ENCODE peak calls at places on chromosomes 12 and 14, in five cellular contexts. O is GM23248, Q is SK-N-SH, C is Karpas-422, A is neuronal stem cell. P is an unnamed sample.

GRCh38 chr12:96239711-96240234 is 45.6 kb downstream of the ELK3 start:
- DNase-seq in O (peak; percentile 69), Q (peak; percentile 91), C (no peak), A (no peak), P (peak; percentile 46)

GRCh38 chr12:12551115-12551514 is 11.5 kb downstream of the DUSP16 start:
- DNase-seq in O (no peak), Q (no peak), C (peak; percentile 57), A (no peak), P (no peak)

GRCh38 chr12:81639196-81639595 is 120.0 kb downstream of the PPFIA2 start:
- DNase-seq in O (peak; percentile 4), Q (no peak), C (no peak), A (no peak), P (peak; percentile 26)

GRCh38 chr12:13124661-13125505 is 21.4 kb upstream of the GSG1 start:
- DNase-seq in O (peak; percentile 50), Q (no peak), C (no peak), A (no peak), P (peak; percentile 56)

GRCh38 chr14:35138585-35138984 is 16.2 kb downstream of the PRORP start:
- DNase-seq in O (no peak), Q (no peak), C (no peak), A (no peak), P (no peak)

GRCh38 chr12:18824287-18824686 is 86.4 kb downstream of the CAPZA3 start:
- DNase-seq in O (no peak), Q (no peak), C (no peak), A (no peak), P (no peak)

GRCh38 chr12:59087077-59087673 is 166.9 kb upstream of the LRIG3 start:
- DNase-seq in O (peak; percentile 54), Q (peak; percentile 13), C (no peak), A (no peak), P (peak; percentile 68)

GRCh38 chr12:2017724-2018337 is 13.6 kb upstream of the DCP1B start:
- DNase-seq in O (peak; percentile 20), Q (no peak), C (no peak), A (no peak), P (no peak)

GRCh38 chr12:113931517-113931916 is 34.6 kb downstream of the RBM19 start:
- DNase-seq in O (no peak), Q (no peak), C (no peak), A (no peak), P (no peak)

GRCh38 chr14:92121207-92121669 is 268 bp downstream of the NDUFB1 start:
- DNase-seq in O (peak; percentile 71), Q (no peak), C (peak; percentile 72), A (peak; percentile 20), P (peak; percentile 74)

GRCh38 chr12:109464642-109465351 is 12.3 kb downstream of the KCTD10 start:
- DNase-seq in O (peak; percentile 44), Q (no peak), C (no peak), A (no peak), P (peak; percentile 50)

GRCh38 chr12:54383041-54383609 is 1.4 kb downstream of the ZNF385A start:
- DNase-seq in O (peak; percentile 98), Q (no peak), C (no peak), A (no peak), P (peak; percentile 63)

GRCh38 chr14:93337143-93337753 is 4.4 kb upstream of the BTBD7 start:
- DNase-seq in O (no peak), Q (no peak), C (no peak), A (no peak), P (no peak)

GRCh38 chr12:127257366-127257935 is 1009.5 kb upstream of the TMEM132C start:
- DNase-seq in O (peak; percentile 80), Q (no peak), C (no peak), A (no peak), P (peak; percentile 37)

GRCh38 chr14:104875811-104876210 is 10.7 kb downstream of the CEP170B start:
- DNase-seq in O (no peak), Q (no peak), C (no peak), A (no peak), P (no peak)

GRCh38 chr12:40717576-40717975 is 25.3 kb downstream of the CNTN1 start:
- DNase-seq in O (no peak), Q (no peak), C (no peak), A (no peak), P (no peak)

GRCh38 chr14:74085047-74085637 is 386 bp downstream of the LIN52 start:
- DNase-seq in O (peak; percentile 80), Q (peak; percentile 44), C (peak; percentile 81), A (peak; percentile 35), P (peak; percentile 71)

GRCh38 chr14:74219277-74219676 is 20.0 kb upstream of the VSX2 start:
- DNase-seq in O (no peak), Q (no peak), C (no peak), A (no peak), P (no peak)

GRCh38 chr12:13024151-13024946 is 19.8 kb upstream of the FAM234B start:
- DNase-seq in O (peak; percentile 90), Q (no peak), C (peak; percentile 21), A (no peak), P (peak; percentile 89)

DNA sequence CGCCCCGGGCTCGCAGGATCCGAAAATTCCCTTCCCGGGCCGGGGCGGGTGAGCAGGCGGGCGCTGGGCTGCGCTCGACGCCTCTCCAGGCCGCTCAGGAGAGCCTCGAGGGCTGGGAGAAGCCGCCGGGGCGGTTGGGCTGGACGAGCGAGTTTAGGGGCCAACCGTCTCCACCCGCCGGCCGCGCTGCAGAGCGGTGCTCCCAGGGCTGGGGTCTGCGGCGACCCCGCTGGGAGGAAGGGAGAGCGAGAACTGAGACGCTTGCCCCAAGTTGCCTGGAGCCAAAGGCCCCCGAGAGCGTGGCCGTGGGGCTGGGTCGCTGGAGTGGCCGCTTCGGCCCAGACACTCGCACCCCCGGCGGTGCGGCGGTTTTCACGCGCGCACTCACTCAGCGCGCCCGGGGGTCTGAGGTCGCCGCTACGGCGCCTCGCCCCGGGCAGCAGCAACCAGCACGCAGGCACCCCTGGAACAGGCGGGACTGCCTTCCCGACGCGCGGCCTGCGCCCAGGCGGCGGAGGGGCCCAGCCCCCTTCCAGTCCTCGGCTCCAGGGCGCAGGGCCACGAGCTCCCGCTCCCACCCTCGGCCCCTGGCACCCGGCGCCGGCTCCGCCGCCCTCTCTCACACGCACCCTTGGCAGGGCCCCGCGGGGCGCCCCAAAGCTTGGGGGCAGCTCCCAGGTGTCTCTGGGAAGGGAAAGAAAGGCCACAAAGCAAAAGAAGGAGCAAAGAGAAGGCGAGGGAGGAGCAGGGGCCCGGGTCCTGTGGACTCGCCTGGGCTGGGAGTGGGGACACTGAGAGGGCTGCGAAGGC is 586 bp upstream of the EFS start:
- DNase-seq in O (peak; percentile 46), Q (peak; percentile 81), C (no peak), A (peak; percentile 29), P (peak; percentile 62)
- H3K4me3 ChIP-seq in O (peak overlapping the region; percentile 85), Q (peak overlapping the region; percentile 43), C (no peak overlapping the region), A (peak overlapping the region; percentile 94), P (peak overlapping the region; percentile 48)

GRCh38 chr14:64761441-64762043 is 57.3 kb downstream of the PLEKHG3 start:
- DNase-seq in O (peak; percentile 43), Q (no peak), C (peak; percentile 51), A (no peak), P (no peak)

GRCh38 chr14:64763089-64763782 is 59.0 kb downstream of the PLEKHG3 start:
- DNase-seq in O (no peak), Q (no peak), C (no peak), A (no peak), P (no peak)

GRCh38 chr14:64763801-64764511 is 59.7 kb downstream of the PLEKHG3 start:
- DNase-seq in O (peak; percentile 74), Q (peak; percentile 50), C (peak; percentile 61), A (no peak), P (peak; percentile 29)

GRCh38 chr14:64760916-64761315 is 56.7 kb downstream of the PLEKHG3 start:
- DNase-seq in O (no peak), Q (no peak), C (no peak), A (no peak), P (no peak)

DNA sequence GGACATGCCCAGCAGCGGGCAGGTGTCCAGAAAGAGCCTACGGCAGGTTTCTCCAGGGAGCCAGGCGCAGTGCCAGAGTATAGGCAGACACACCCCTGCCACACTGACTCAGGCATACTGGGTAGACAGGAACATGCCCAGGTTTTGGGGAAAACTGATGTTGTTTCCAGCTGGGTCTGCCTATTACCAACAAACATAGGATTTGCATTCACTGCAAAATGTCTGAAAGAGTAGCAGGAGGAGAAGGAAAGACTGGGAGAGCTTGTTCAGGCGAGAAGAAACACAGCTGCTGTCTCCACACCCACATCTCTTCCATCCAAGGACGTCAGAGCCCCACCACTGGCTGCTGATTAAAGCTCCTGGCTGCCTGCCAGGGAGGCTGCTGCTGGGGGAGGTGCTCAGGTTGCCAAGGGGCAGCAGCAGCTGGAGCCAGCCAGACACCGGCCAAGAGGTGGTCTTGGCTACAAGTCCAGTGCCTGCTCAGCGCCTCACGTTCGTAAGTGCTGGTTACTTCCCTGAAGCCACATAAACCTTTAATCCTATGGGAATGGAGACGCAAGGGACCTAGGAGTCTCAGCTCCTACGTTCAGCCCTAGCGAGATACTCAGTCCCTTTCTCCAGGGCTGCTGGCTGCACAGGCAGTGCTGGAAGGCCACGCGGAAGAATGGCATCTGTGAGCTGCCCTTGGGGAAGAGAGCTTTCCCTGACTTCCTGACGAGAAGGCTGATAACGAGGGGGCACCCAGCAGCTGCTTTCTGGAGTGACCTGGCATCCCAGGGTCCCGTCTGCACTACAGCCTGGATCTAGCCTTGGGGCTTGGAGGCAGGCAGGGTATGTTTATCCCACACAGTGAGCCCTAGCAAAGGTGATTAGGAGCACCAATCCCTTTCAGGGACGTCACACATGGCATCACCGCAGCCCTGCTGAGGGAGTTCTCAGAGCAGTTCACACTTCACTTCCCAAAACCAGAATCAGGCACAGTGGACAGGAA is 58.1 kb downstream of the PLEKHG3 start:
- DNase-seq in O (peak; percentile 86), Q (peak; percentile 87), C (peak; percentile 67), A (no peak), P (peak; percentile 77)
- H3K9ac ChIP-seq in O (peak overlapping the region; percentile 45), Q (no peak overlapping the region), C (no peak overlapping the region), A (no peak overlapping the region), P (no peak overlapping the region)

GRCh38 chr12:57112492-57113294 is 1.5 kb upstream of the STAT6 start:
- DNase-seq in O (no peak), Q (no peak), C (no peak), A (no peak), P (no peak)

GRCh38 chr12:57109207-57110160 is 1.7 kb downstream of the STAT6 start:
- DNase-seq in O (peak; percentile 14), Q (peak; percentile 3), C (no peak), A (no peak), P (no peak)

GRCh38 chr12:57107456-57107855 is 3.7 kb downstream of the STAT6 start:
- DNase-seq in O (peak; percentile 15), Q (no peak), C (no peak), A (no peak), P (no peak)

GRCh38 chr12:57110189-57111045 is 745 bp downstream of the STAT6 start:
- DNase-seq in O (peak; percentile 63), Q (peak; percentile 15), C (peak; percentile 85), A (no peak), P (peak; percentile 70)

GRCh38 chr12:57111046-57111698 is at the start of gene STAT6:
- DNase-seq in O (peak; percentile 92), Q (no peak), C (peak; percentile 96), A (no peak), P (peak; percentile 91)
- H3K4me3 ChIP-seq in O (peak within 1 kb of the TSS; percentile 83), Q (peak within 1 kb of the TSS; percentile 46), C (peak within 1 kb of the TSS; percentile 96), A (peak within 1 kb of the TSS; percentile 66), P (peak within 1 kb of the TSS; percentile 87)

GRCh38 chr14:21989090-21989489 is 315.5 kb upstream of the OR4E1 start:
- DNase-seq in O (no peak), Q (no peak), C (no peak), A (no peak), P (no peak)

GRCh38 chr14:21991130-21991529 is 317.5 kb upstream of the OR4E1 start:
- DNase-seq in O (no peak), Q (no peak), C (no peak), A (no peak), P (no peak)

GRCh38 chr14:21987937-21988336 is 314.3 kb upstream of the OR4E1 start:
- DNase-seq in O (peak; percentile 57), Q (peak; percentile 11), C (peak; percentile 72), A (peak; percentile 39), P (peak; percentile 4)

GRCh38 chr14:21990116-21990515 is 316.5 kb upstream of the OR4E1 start:
- DNase-seq in O (peak; percentile 20), Q (peak; percentile 2), C (peak; percentile 66), A (no peak), P (no peak)

GRCh38 chr14:21988413-21988812 is 314.8 kb upstream of the OR4E1 start:
- DNase-seq in O (no peak), Q (no peak), C (no peak), A (no peak), P (no peak)
- H3K9ac ChIP-seq in O (no peak overlapping the region), Q (no peak overlapping the region), C (no peak overlapping the region), A (no peak overlapping the region), P (no peak overlapping the region)